ENCODE peak calls at places on chromosomes 6 and 20, in nine cellular contexts. Y is tibial artery, U is heart right ventricle, N is GM10248, G is suprapubic skin, Z is GM03348, X is GM13976, S is SJSA1, A is anterior cingulate cortex. I is an unnamed sample.

GRCh38 chr20:57851025-57851682 is 141.3 kb upstream of the PMEPA1 start:
- DNase-seq in Z (no peak), G (no peak), A (no peak), Y (no peak), S (no peak), X (no peak), N (no peak), U (peak), I (peak)

GRCh38 chr6:39411001-39411400 is 88.5 kb upstream of the KCNK16 start:
- DNase-seq in G (no peak), S (no peak), N (no peak), A (no peak), U (no peak), Y (no peak), Z (no peak), X (no peak), I (no peak)

GRCh38 chr6:25301358-25301757 is 22.2 kb downstream of the CARMIL1 start:
- DNase-seq in S (no peak), X (no peak), U (no peak), Z (no peak), G (no peak), N (no peak), A (no peak), Y (no peak), I (peak)

GRCh38 chr6:89562114-89562815 is 76.3 kb downstream of the LYRM2 start:
- DNase-seq in G (no peak), N (no peak), A (peak), S (no peak), Y (no peak), X (no peak), Z (no peak), U (no peak), I (no peak)

GRCh38 chr6:156999762-157000161 is 222.6 kb downstream of the ARID1B start:
- DNase-seq in N (no peak), Y (no peak), X (no peak), A (no peak), S (no peak), G (no peak), U (no peak), Z (no peak), I (no peak)

GRCh38 chr6:133206942-133207341 is 34.2 kb upstream of the EYA4 start:
- DNase-seq in S (no peak), X (no peak), Z (no peak), A (no peak), Y (no peak), G (no peak), N (no peak), U (no peak), I (no peak)

GRCh38 chr6:10414766-10415592 is at the start of gene TFAP2A:
- DNase-seq in G (no peak), U (no peak), Y (no peak), S (peak), A (no peak), Z (peak), N (no peak), X (no peak), I (no peak)

GRCh38 chr6:3403244-3404154 is 53.4 kb downstream of the SLC22A23 start:
- DNase-seq in N (no peak), G (no peak), A (no peak), X (no peak), Y (no peak), Z (no peak), S (no peak), U (no peak), I (peak)

GRCh38 chr20:53621482-53622246 is 28.0 kb upstream of the ZNF217 start:
- DNase-seq in X (no peak), S (peak), G (peak), Y (peak), A (no peak), N (no peak), U (peak), Z (peak), I (peak)

GRCh38 chr6:6293317-6293716 is 27.1 kb downstream of the F13A1 start:
- DNase-seq in S (no peak), N (no peak), U (no peak), X (no peak), G (no peak), Y (no peak), Z (no peak), A (no peak), I (no peak)

I was measured in coronary artery.